ENCODE peak calls at places on chromosomes 6 and 20, in nine cellular contexts. One of them, this sample, is unnamed.
A peak's percentile ranks its signal among the peaks of the same experiment; 100 is the strongest.

GRCh38 chr20:25321991-25322390 is 68.6 kb downstream of the ABHD12 start:
- DNase-seq in stomach: no peak
- DNase-seq in naive thymus-derived CD4-positive, alpha-beta T cell: no peak
- DNase-seq in cardiac muscle cell: no peak
- DNase-seq in gastrocnemius medialis: no peak
- DNase-seq in neuronal stem cell: no peak
- DNase-seq in lung: no peak
- DNase-seq in prostate gland: no peak
- DNase-seq in uterus: no peak
- DNase-seq in this sample: no peak

GRCh38 chr20:34190262-34190661 is 51.0 kb upstream of the ASIP start:
- DNase-seq in stomach: no peak
- DNase-seq in naive thymus-derived CD4-positive, alpha-beta T cell: no peak
- DNase-seq in cardiac muscle cell: no peak
- DNase-seq in gastrocnemius medialis: no peak
- DNase-seq in neuronal stem cell: no peak
- DNase-seq in lung: no peak
- DNase-seq in prostate gland: no peak
- DNase-seq in uterus: no peak
- DNase-seq in this sample: no peak

GRCh38 chr6:114377881-114378280 is 35.1 kb upstream of the HS3ST5 start:
- DNase-seq in stomach: no peak
- DNase-seq in naive thymus-derived CD4-positive, alpha-beta T cell: no peak
- DNase-seq in cardiac muscle cell: no peak
- DNase-seq in gastrocnemius medialis: no peak
- DNase-seq in neuronal stem cell: no peak
- DNase-seq in lung: no peak
- DNase-seq in prostate gland: no peak
- DNase-seq in uterus: no peak
- DNase-seq in this sample: no peak

GRCh38 chr20:49668181-49668877 is 45.3 kb downstream of the B4GALT5 start:
- DNase-seq in stomach: peak; percentile 61
- DNase-seq in naive thymus-derived CD4-positive, alpha-beta T cell: peak; percentile 17
- DNase-seq in cardiac muscle cell: no peak
- DNase-seq in gastrocnemius medialis: no peak
- DNase-seq in neuronal stem cell: no peak
- DNase-seq in lung: no peak
- DNase-seq in prostate gland: no peak
- DNase-seq in uterus: no peak
- DNase-seq in this sample: no peak

GRCh38 chr6:147503587-147503986 is 4.9 kb upstream of the SAMD5 start:
- DNase-seq in stomach: no peak
- DNase-seq in naive thymus-derived CD4-positive, alpha-beta T cell: no peak
- DNase-seq in cardiac muscle cell: no peak
- DNase-seq in gastrocnemius medialis: no peak
- DNase-seq in neuronal stem cell: peak; percentile 11
- DNase-seq in lung: no peak
- DNase-seq in prostate gland: no peak
- DNase-seq in uterus: no peak
- DNase-seq in this sample: no peak

GRCh38 chr6:113288409-113288808 is 568.7 kb upstream of the MARCKS start:
- DNase-seq in stomach: no peak
- DNase-seq in naive thymus-derived CD4-positive, alpha-beta T cell: no peak
- DNase-seq in cardiac muscle cell: no peak
- DNase-seq in gastrocnemius medialis: no peak
- DNase-seq in neuronal stem cell: no peak
- DNase-seq in lung: no peak
- DNase-seq in prostate gland: no peak
- DNase-seq in uterus: no peak
- DNase-seq in this sample: no peak

GRCh38 chr6:160130729-160131484 is 9.3 kb downstream of the SLC22A1 start:
- DNase-seq in stomach: peak; percentile 1
- DNase-seq in naive thymus-derived CD4-positive, alpha-beta T cell: no peak
- DNase-seq in cardiac muscle cell: no peak
- DNase-seq in gastrocnemius medialis: no peak
- DNase-seq in neuronal stem cell: no peak
- DNase-seq in lung: no peak
- DNase-seq in prostate gland: no peak
- DNase-seq in uterus: no peak
- DNase-seq in this sample: peak; percentile 80

GRCh38 chr20:51412991-51413471 is 129.5 kb downstream of the NFATC2 start:
- DNase-seq in stomach: no peak
- DNase-seq in naive thymus-derived CD4-positive, alpha-beta T cell: no peak
- DNase-seq in cardiac muscle cell: no peak
- DNase-seq in gastrocnemius medialis: peak; percentile 40
- DNase-seq in neuronal stem cell: no peak
- DNase-seq in lung: no peak
- DNase-seq in prostate gland: no peak
- DNase-seq in uterus: no peak
- DNase-seq in this sample: no peak

GRCh38 chr20:53712212-53712977 is 118.8 kb upstream of the ZNF217 start:
- DNase-seq in stomach: no peak
- DNase-seq in naive thymus-derived CD4-positive, alpha-beta T cell: no peak
- DNase-seq in cardiac muscle cell: no peak
- DNase-seq in gastrocnemius medialis: no peak
- DNase-seq in neuronal stem cell: no peak
- DNase-seq in lung: no peak
- DNase-seq in prostate gland: no peak
- DNase-seq in uterus: no peak
- DNase-seq in this sample: no peak

GRCh38 chr6:41182069-41183034 is 18.6 kb downstream of the TREML2 start:
- DNase-seq in stomach: peak; percentile 49
- DNase-seq in naive thymus-derived CD4-positive, alpha-beta T cell: no peak
- DNase-seq in cardiac muscle cell: peak; percentile 64
- DNase-seq in gastrocnemius medialis: no peak
- DNase-seq in neuronal stem cell: peak; percentile 24
- DNase-seq in lung: peak; percentile 65
- DNase-seq in prostate gland: peak; percentile 39
- DNase-seq in uterus: no peak
- DNase-seq in this sample: no peak

DNA sequence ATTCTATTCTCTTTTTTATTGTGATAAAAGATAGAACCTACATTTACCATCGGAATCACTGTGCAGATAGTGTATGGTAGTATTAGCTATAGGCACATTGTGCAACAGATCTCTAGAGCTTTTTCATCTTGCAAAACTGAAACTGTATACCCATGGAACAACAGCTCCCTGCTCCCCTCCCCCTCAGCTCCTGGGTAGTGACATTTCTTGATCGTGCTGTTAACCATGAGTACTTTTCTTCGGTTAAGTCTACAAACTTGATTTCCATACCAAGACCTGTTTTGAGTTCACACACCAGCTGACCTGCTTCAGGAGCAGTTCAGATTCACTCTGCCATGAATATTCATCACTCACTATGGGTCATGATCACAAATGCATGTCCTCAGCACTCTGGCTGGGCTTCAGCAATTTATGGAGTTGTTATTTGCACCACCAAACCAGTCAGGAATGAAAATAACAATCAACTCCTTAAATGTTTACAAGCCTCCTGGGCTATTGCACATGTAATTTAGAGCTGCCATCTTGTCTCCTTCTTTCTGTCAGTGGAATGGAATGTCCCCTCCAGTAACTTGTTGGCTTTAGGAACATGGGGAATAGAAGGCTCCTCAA is 32.8 kb downstream of the PRDM1 start:
- DNase-seq in stomach: no peak
- DNase-seq in naive thymus-derived CD4-positive, alpha-beta T cell: no peak
- DNase-seq in cardiac muscle cell: no peak
- DNase-seq in gastrocnemius medialis: no peak
- DNase-seq in neuronal stem cell: no peak
- DNase-seq in lung: no peak
- DNase-seq in prostate gland: no peak
- DNase-seq in uterus: no peak
- DNase-seq in this sample: no peak
- H3K4me1 ChIP-seq in stomach: no peaks in the 10 kb centered on the region
- H3K4me1 ChIP-seq in naive thymus-derived CD4-positive, alpha-beta T cell: peaks cover 51% of the 10 kb centered on the region
- H3K4me1 ChIP-seq in cardiac muscle cell: peaks cover 4% of the 10 kb centered on the region
- H3K4me1 ChIP-seq in gastrocnemius medialis: peaks cover 3% of the 10 kb centered on the region
- H3K4me1 ChIP-seq in neuronal stem cell: no peaks in the 10 kb centered on the region
- H3K4me1 ChIP-seq in lung: no peaks in the 10 kb centered on the region
- H3K4me1 ChIP-seq in prostate gland: no peaks in the 10 kb centered on the region
- H3K4me1 ChIP-seq in uterus: no peaks in the 10 kb centered on the region
- H3K4me1 ChIP-seq in this sample: peaks cover 7% of the 10 kb centered on the region

GRCh38 chr6:2266845-2267244 is 21.4 kb upstream of the GMDS start:
- DNase-seq in stomach: no peak
- DNase-seq in naive thymus-derived CD4-positive, alpha-beta T cell: no peak
- DNase-seq in cardiac muscle cell: no peak
- DNase-seq in gastrocnemius medialis: no peak
- DNase-seq in neuronal stem cell: no peak
- DNase-seq in lung: no peak
- DNase-seq in prostate gland: no peak
- DNase-seq in uterus: no peak
- DNase-seq in this sample: no peak
- H3K4me1 ChIP-seq in stomach: no peaks in the 10 kb centered on the region
- H3K4me1 ChIP-seq in naive thymus-derived CD4-positive, alpha-beta T cell: no peaks in the 10 kb centered on the region
- H3K4me1 ChIP-seq in cardiac muscle cell: no peaks in the 10 kb centered on the region
- H3K4me1 ChIP-seq in gastrocnemius medialis: no peaks in the 10 kb centered on the region
- H3K4me1 ChIP-seq in neuronal stem cell: no peaks in the 10 kb centered on the region
- H3K4me1 ChIP-seq in lung: no peaks in the 10 kb centered on the region
- H3K4me1 ChIP-seq in prostate gland: no peaks in the 10 kb centered on the region
- H3K4me1 ChIP-seq in uterus: no peaks in the 10 kb centered on the region
- H3K4me1 ChIP-seq in this sample: no peaks in the 10 kb centered on the region

DNA sequence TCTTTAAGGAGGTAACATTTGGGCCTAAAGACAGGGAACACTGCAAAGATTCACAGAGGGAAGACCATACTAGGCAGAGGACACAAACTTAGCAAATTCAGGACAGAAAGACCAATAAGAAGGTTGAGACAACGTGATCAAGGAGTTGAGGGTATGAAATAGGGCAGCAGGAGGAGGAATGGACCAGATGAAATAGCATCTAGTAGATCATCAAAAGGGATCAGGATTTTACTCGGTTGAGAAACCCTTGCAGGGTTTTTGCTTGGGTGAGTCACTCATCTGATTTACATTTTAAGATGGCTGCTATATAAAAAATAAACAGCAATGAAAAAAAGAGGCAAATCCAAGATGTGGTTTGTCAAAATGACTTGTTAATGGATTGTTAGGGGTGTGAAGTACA is 4.7 kb downstream of the BCLAF1 start:
- DNase-seq in stomach: no peak
- DNase-seq in naive thymus-derived CD4-positive, alpha-beta T cell: no peak
- DNase-seq in cardiac muscle cell: no peak
- DNase-seq in gastrocnemius medialis: no peak
- DNase-seq in neuronal stem cell: no peak
- DNase-seq in lung: no peak
- DNase-seq in prostate gland: no peak
- DNase-seq in uterus: no peak
- DNase-seq in this sample: no peak
- H3K4me1 ChIP-seq in stomach: peaks cover 82% of the 10 kb centered on the region
- H3K4me1 ChIP-seq in naive thymus-derived CD4-positive, alpha-beta T cell: peaks cover 65% of the 10 kb centered on the region
- H3K4me1 ChIP-seq in cardiac muscle cell: peaks cover 49% of the 10 kb centered on the region
- H3K4me1 ChIP-seq in gastrocnemius medialis: peaks cover 86% of the 10 kb centered on the region
- H3K4me1 ChIP-seq in neuronal stem cell: peaks cover 8% of the 10 kb centered on the region
- H3K4me1 ChIP-seq in lung: peaks cover 27% of the 10 kb centered on the region
- H3K4me1 ChIP-seq in prostate gland: peaks cover 11% of the 10 kb centered on the region
- H3K4me1 ChIP-seq in uterus: peaks cover 10% of the 10 kb centered on the region
- H3K4me1 ChIP-seq in this sample: peaks cover 88% of the 10 kb centered on the region

DNA sequence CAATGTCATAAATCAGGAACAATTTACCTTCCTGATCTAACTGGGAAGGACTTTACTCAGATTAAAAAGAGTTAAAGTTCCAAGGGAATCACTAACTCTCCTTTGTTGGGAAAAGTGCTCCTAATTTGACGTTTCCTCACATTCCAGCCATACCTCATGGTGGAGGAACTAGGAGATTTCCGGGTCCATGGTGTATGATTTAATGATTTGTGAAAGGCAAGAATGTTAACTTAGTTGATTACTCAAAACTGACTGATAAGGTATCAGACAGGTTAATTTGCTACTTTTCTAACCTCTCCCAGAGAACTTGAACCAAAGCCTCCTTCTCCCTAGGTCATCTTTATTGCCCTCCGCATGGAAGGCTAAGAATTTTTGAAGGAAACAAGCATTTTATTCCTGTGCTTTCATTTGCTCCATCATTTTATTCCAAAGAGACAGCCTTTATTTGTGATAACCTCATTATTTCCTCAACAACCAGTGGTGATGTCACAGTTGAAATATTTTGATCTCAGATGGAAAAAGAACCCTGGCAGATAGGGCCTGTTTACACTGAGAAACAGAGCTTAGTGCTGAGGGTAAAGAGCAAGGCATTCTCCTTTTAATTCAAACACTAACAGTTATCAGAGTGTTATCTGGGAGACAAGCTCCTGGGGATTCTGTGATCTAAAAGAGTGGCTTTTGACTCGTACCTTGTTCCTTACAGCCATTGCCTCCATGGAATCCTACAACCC is 57.5 kb upstream of the BMP2 start:
- DNase-seq in stomach: no peak
- DNase-seq in naive thymus-derived CD4-positive, alpha-beta T cell: no peak
- DNase-seq in cardiac muscle cell: no peak
- DNase-seq in gastrocnemius medialis: no peak
- DNase-seq in neuronal stem cell: no peak
- DNase-seq in lung: no peak
- DNase-seq in prostate gland: no peak
- DNase-seq in uterus: no peak
- DNase-seq in this sample: no peak
- H3K4me1 ChIP-seq in stomach: peaks cover 33% of the 10 kb centered on the region
- H3K4me1 ChIP-seq in naive thymus-derived CD4-positive, alpha-beta T cell: no peaks in the 10 kb centered on the region
- H3K4me1 ChIP-seq in cardiac muscle cell: peaks cover 36% of the 10 kb centered on the region
- H3K4me1 ChIP-seq in gastrocnemius medialis: no peaks in the 10 kb centered on the region
- H3K4me1 ChIP-seq in neuronal stem cell: no peaks in the 10 kb centered on the region
- H3K4me1 ChIP-seq in lung: no peaks in the 10 kb centered on the region
- H3K4me1 ChIP-seq in prostate gland: peaks cover 6% of the 10 kb centered on the region
- H3K4me1 ChIP-seq in uterus: no peaks in the 10 kb centered on the region
- H3K4me1 ChIP-seq in this sample: peaks cover 15% of the 10 kb centered on the region

GRCh38 chr20:62652894-62653305 is 10.6 kb downstream of the SLCO4A1 start:
- DNase-seq in stomach: no peak
- DNase-seq in naive thymus-derived CD4-positive, alpha-beta T cell: no peak
- DNase-seq in cardiac muscle cell: no peak
- DNase-seq in gastrocnemius medialis: no peak
- DNase-seq in neuronal stem cell: no peak
- DNase-seq in lung: no peak
- DNase-seq in prostate gland: no peak
- DNase-seq in uterus: no peak
- DNase-seq in this sample: no peak

GRCh38 chr20:62652051-62652893 is 10.0 kb downstream of the SLCO4A1 start:
- DNase-seq in stomach: peak; percentile 93
- DNase-seq in naive thymus-derived CD4-positive, alpha-beta T cell: peak; percentile 44
- DNase-seq in cardiac muscle cell: peak; percentile 24
- DNase-seq in gastrocnemius medialis: peak; percentile 91
- DNase-seq in neuronal stem cell: no peak
- DNase-seq in lung: peak; percentile 88
- DNase-seq in prostate gland: peak; percentile 85
- DNase-seq in uterus: peak; percentile 93
- DNase-seq in this sample: no peak

GRCh38 chr20:62655291-62656204 is 13.2 kb downstream of the SLCO4A1 start:
- DNase-seq in stomach: no peak
- DNase-seq in naive thymus-derived CD4-positive, alpha-beta T cell: no peak
- DNase-seq in cardiac muscle cell: no peak
- DNase-seq in gastrocnemius medialis: no peak
- DNase-seq in neuronal stem cell: no peak
- DNase-seq in lung: no peak
- DNase-seq in prostate gland: no peak
- DNase-seq in uterus: peak; percentile 49
- DNase-seq in this sample: no peak

GRCh38 chr20:62653373-62653772 is 11.1 kb downstream of the SLCO4A1 start:
- DNase-seq in stomach: no peak
- DNase-seq in naive thymus-derived CD4-positive, alpha-beta T cell: no peak
- DNase-seq in cardiac muscle cell: no peak
- DNase-seq in gastrocnemius medialis: no peak
- DNase-seq in neuronal stem cell: no peak
- DNase-seq in lung: no peak
- DNase-seq in prostate gland: no peak
- DNase-seq in uterus: no peak
- DNase-seq in this sample: no peak

GRCh38 chr20:62653951-62654685 is 11.8 kb downstream of the SLCO4A1 start:
- DNase-seq in stomach: no peak
- DNase-seq in naive thymus-derived CD4-positive, alpha-beta T cell: no peak
- DNase-seq in cardiac muscle cell: no peak
- DNase-seq in gastrocnemius medialis: no peak
- DNase-seq in neuronal stem cell: no peak
- DNase-seq in lung: no peak
- DNase-seq in prostate gland: no peak
- DNase-seq in uterus: no peak
- DNase-seq in this sample: no peak
- H3K4me1 ChIP-seq in stomach: peaks cover 40% of the 10 kb centered on the region
- H3K4me1 ChIP-seq in naive thymus-derived CD4-positive, alpha-beta T cell: peaks cover 17% of the 10 kb centered on the region
- H3K4me1 ChIP-seq in cardiac muscle cell: peaks cover 9% of the 10 kb centered on the region
- H3K4me1 ChIP-seq in gastrocnemius medialis: peaks cover 14% of the 10 kb centered on the region
- H3K4me1 ChIP-seq in neuronal stem cell: peaks cover 5% of the 10 kb centered on the region
- H3K4me1 ChIP-seq in lung: no peaks in the 10 kb centered on the region
- H3K4me1 ChIP-seq in prostate gland: peaks cover 5% of the 10 kb centered on the region
- H3K4me1 ChIP-seq in uterus: peaks cover 19% of the 10 kb centered on the region
- H3K4me1 ChIP-seq in this sample: peaks cover 26% of the 10 kb centered on the region

This sample was measured in vagina.